ENCODE peak calls at places on chromosomes 1 and 21, in seven cellular contexts. I, A, P, Z, G, U and N are unnamed samples.

GRCh38 chr1:226656601-226657277 is 82.3 kb downstream of the ITPKB start:
- DNase-seq in I (no peak), A (peak; percentile 68), P (no peak), Z (no peak), G (no peak), U (no peak), N (no peak)

GRCh38 chr1:109659145-109659544 is 3.2 kb downstream of the GSTM4 start:
- DNase-seq in I (peak; percentile 23), A (no peak), P (no peak), Z (no peak), G (no peak), U (no peak), N (no peak)

GRCh38 chr1:18464665-18465050 is 16.1 kb upstream of the KLHDC7A start:
- DNase-seq in I (no peak), A (no peak), P (no peak), Z (no peak), G (no peak), U (no peak), N (no peak)

GRCh38 chr1:198387587-198387986 is 152.9 kb downstream of the ATP6V1G3 start:
- DNase-seq in I (peak; percentile 61), A (no peak), P (no peak), Z (no peak), G (no peak), U (no peak), N (no peak)

GRCh38 chr1:226711976-226712778 is 26.9 kb downstream of the ITPKB start:
- DNase-seq in I (no peak), A (no peak), P (no peak), Z (no peak), G (no peak), U (no peak), N (peak; percentile 43)

GRCh38 chr1:159473335-159473734 is 33.8 kb downstream of the OR10J1 start:
- DNase-seq in I (no peak), A (no peak), P (no peak), Z (no peak), G (no peak), U (no peak), N (no peak)

GRCh38 chr1:40984066-40984465 is 4.6 kb downstream of the CTPS1 start:
- DNase-seq in I (no peak), A (no peak), P (no peak), Z (no peak), G (no peak), U (no peak), N (no peak)

GRCh38 chr1:54245501-54245900 is 45.5 kb downstream of the MRPL37 start:
- DNase-seq in I (no peak), A (peak; percentile 60), P (no peak), Z (no peak), G (no peak), U (no peak), N (no peak)

GRCh38 chr1:72777918-72778317 is 495.6 kb upstream of the NEGR1 start:
- DNase-seq in I (no peak), A (no peak), P (no peak), Z (no peak), G (no peak), U (no peak), N (no peak)

GRCh38 chr1:29002792-29003191 is 88.4 kb downstream of the EPB41 start:
- DNase-seq in I (no peak), A (no peak), P (no peak), Z (no peak), G (no peak), U (no peak), N (no peak)

GRCh38 chr1:25878690-25879089 is 3.2 kb upstream of the PAQR7 start:
- DNase-seq in I (no peak), A (no peak), P (no peak), Z (no peak), G (no peak), U (no peak), N (no peak)

GRCh38 chr21:44018127-44018526 is 6.0 kb downstream of the TRAPPC10 start:
- DNase-seq in I (no peak), A (no peak), P (no peak), Z (no peak), G (no peak), U (no peak), N (no peak)

GRCh38 chr1:43446881-43447835 is 6.6 kb downstream of the HYI start:
- DNase-seq in I (no peak), A (no peak), P (no peak), Z (no peak), G (no peak), U (no peak), N (no peak)

GRCh38 chr21:46605759-46606426 is 1.0 kb upstream of the S100B start:
- DNase-seq in I (no peak), A (no peak), P (peak; percentile 65), Z (peak; percentile 6), G (no peak), U (peak; percentile 32), N (peak; percentile 53)

GRCh38 chr1:61198554-61198953 is 116.2 kb downstream of the NFIA start:
- DNase-seq in I (no peak), A (no peak), P (no peak), Z (no peak), G (no peak), U (no peak), N (no peak)

GRCh38 chr1:51945591-51945990 is 44.9 kb downstream of the RAB3B start:
- DNase-seq in I (no peak), A (no peak), P (no peak), Z (no peak), G (no peak), U (no peak), N (no peak)

GRCh38 chr21:44010429-44010828 is 1.7 kb upstream of the TRAPPC10 start:
- DNase-seq in I (peak; percentile 69), A (no peak), P (no peak), Z (no peak), G (no peak), U (no peak), N (no peak)

GRCh38 chr1:220003015-220003414 is 43.3 kb downstream of the EPRS1 start:
- DNase-seq in I (no peak), A (no peak), P (no peak), Z (no peak), G (no peak), U (no peak), N (no peak)

GRCh38 chr1:110067957-110068645 is 2.4 kb downstream of the ALX3 start:
- DNase-seq in I (no peak), A (no peak), P (no peak), Z (no peak), G (no peak), U (no peak), N (no peak)

GRCh38 chr1:103788377-103788776 is 38.7 kb downstream of the AMY1C start:
- DNase-seq in I (no peak), A (no peak), P (no peak), Z (no peak), G (no peak), U (no peak), N (no peak)

GRCh38 chr1:103779932-103780331 is 30.2 kb downstream of the AMY1C start:
- DNase-seq in I (no peak), A (no peak), P (no peak), Z (no peak), G (no peak), U (no peak), N (no peak)

DNA sequence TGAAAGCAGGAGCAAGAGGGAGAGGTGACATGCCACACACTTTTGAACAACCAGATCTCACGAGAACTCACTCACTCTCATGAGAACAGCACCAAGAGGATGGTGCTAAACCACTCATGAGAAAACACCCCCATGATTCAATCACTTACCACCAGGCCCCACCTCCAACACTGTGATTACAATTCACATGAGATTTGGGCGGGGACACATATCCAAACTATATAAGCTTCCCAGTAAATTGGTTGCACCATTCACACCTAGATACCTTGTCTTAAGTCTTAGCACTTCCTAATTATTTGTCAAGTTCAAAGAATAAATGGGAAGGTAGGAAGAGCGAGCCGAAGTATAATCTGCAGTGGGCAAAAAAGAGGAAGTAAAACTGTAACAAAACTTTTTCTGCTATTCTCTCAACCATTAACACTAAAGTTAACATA is 34.3 kb downstream of the AMY1C start:
- DNase-seq in I (no peak), A (no peak), P (no peak), Z (no peak), G (no peak), U (peak; percentile 13), N (no peak)
- TF ChIP-seq TAF1 in I (no peak), A (no peak), P (no peak), Z (no peak), G (no peak), U (no peak), N (no peak)

DNA sequence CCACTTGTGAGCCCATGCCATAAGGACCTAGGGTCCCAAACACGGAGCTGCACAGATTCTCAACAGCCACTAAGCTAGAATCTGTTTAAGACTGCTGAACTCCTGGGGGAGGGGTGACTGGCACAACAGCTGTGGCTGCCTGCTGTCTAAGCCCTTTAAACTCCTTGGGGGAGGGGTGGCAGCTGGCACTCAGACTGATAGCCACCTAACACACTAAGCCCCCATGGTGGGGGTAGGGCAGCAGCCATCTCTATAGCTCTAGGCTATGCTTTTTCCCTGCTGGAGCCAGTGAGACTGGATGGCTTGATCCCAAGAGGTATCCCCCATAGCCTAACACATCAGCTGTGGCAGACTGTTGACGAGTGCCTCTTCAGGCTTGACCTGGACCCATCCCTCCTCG is 73.3 kb upstream of the FMO3 start:
- DNase-seq in I (no peak), A (no peak), P (no peak), Z (no peak), G (no peak), U (no peak), N (no peak)
- TF ChIP-seq POLR2AphosphoS5 in I (no peak), A (no peak), P (no peak), Z (no peak), G (no peak), U (no peak), N (no peak)

GRCh38 chr21:29256125-29256895 is 42.4 kb upstream of the BACH1 start:
- DNase-seq in I (no peak), A (no peak), P (no peak), Z (no peak), G (no peak), U (no peak), N (no peak)
- TF ChIP-seq TAF1 in I (no peak), A (no peak), P (no peak), Z (no peak), G (no peak), U (no peak), N (no peak)

GRCh38 chr1:21857142-21857839 is 45.2 kb downstream of the LDLRAD2 start:
- DNase-seq in I (no peak), A (no peak), P (no peak), Z (no peak), G (no peak), U (no peak), N (no peak)
- TF ChIP-seq POLR2AphosphoS5 in I (no peak), A (no peak), P (no peak), Z (no peak), G (no peak), U (no peak), N (no peak)

GRCh38 chr1:30319765-30320580 is 403.4 kb downstream of the MATN1 start:
- DNase-seq in I (no peak), A (no peak), P (no peak), Z (no peak), G (no peak), U (no peak), N (no peak)

GRCh38 chr1:30316056-30316455 is 407.3 kb downstream of the MATN1 start:
- DNase-seq in I (no peak), A (no peak), P (no peak), Z (no peak), G (no peak), U (no peak), N (no peak)

GRCh38 chr1:30318864-30319718 is 404.3 kb downstream of the MATN1 start:
- DNase-seq in I (no peak), A (no peak), P (no peak), Z (no peak), G (no peak), U (no peak), N (no peak)

GRCh38 chr1:30318413-30318812 is 405.0 kb downstream of the MATN1 start:
- DNase-seq in I (no peak), A (no peak), P (no peak), Z (peak; percentile 45), G (no peak), U (no peak), N (no peak)

GRCh38 chr1:30317921-30318320 is 405.5 kb downstream of the MATN1 start:
- DNase-seq in I (no peak), A (no peak), P (no peak), Z (no peak), G (no peak), U (no peak), N (no peak)
- TF ChIP-seq TAF1 in I (no peak), A (no peak), P (no peak), Z (no peak), G (no peak), U (no peak), N (no peak)